ENCODE peak calls at places on chromosomes 11 and 22, in five cellular contexts. T is hypothalamus; S is ELR; B is CD8-positive, alpha-beta memory T cell; L is AG04450. X is an unnamed sample.
A peak's percentile ranks its signal among the peaks of the same experiment; 100 is the strongest.

GRCh38 chr11:17164361-17165246 is 43.2 kb downstream of the PIK3C2A start:
- DNase-seq in L (no peak), S (peak; percentile 34), B (no peak), T (no peak), X (peak; percentile 3)

GRCh38 chr11:11243790-11244469 is 109.1 kb downstream of the CSNK2A3 start:
- DNase-seq in T (no peak), B (peak; percentile 64), S (peak; percentile 9), L (no peak), X (peak; percentile 30)

GRCh38 chr11:127106938-127107337 is 106.4 kb upstream of the KIRREL3 start:
- DNase-seq in T (no peak), B (no peak), S (no peak), L (no peak), X (no peak)

GRCh38 chr11:134363592-134363991 is 31.8 kb downstream of the GLB1L2 start:
- DNase-seq in B (peak; percentile 8), T (no peak), S (no peak), L (no peak), X (no peak)

GRCh38 chr22:23128269-23129108 is 13.3 kb downstream of the RSPH14 start:
- DNase-seq in S (peak; percentile 79), L (peak; percentile 66), B (peak; percentile 80), T (peak; percentile 74), X (peak; percentile 47)

GRCh38 chr11:123472236-123472935 is 42.3 kb downstream of the GRAMD1B start:
- DNase-seq in T (no peak), S (no peak), B (no peak), L (no peak), X (no peak)

GRCh38 chr11:1699771-1700170 is 2.8 kb downstream of the KRTAP5-6 start:
- DNase-seq in S (no peak), T (no peak), L (no peak), B (no peak), X (no peak)

GRCh38 chr11:134664863-134665535 is 253.0 kb upstream of the B3GAT1 start:
- DNase-seq in B (no peak), T (no peak), L (no peak), S (no peak), X (no peak)

GRCh38 chr11:74397531-74398243 is 546 bp downstream of the PGM2L1 start:
- DNase-seq in L (no peak), B (peak; percentile 52), S (peak; percentile 51), T (no peak), X (peak; percentile 75)

GRCh38 chr22:30046716-30047363 is 33.4 kb upstream of the HORMAD2 start:
- DNase-seq in L (no peak), T (no peak), B (no peak), S (no peak), X (no peak)

GRCh38 chr11:69461272-69461962 is 20.0 kb upstream of the LINC01488 start:
- DNase-seq in S (no peak), B (no peak), L (no peak), T (no peak), X (no peak)

GRCh38 chr22:27719535-27720227 is 81.9 kb downstream of the MN1 start:
- DNase-seq in L (no peak), S (peak; percentile 4), T (no peak), B (no peak), X (peak; percentile 100)

GRCh38 chr11:33622231-33622630 is 78.4 kb downstream of the C11orf91 start:
- DNase-seq in B (no peak), T (no peak), L (no peak), S (peak; percentile 23), X (peak; percentile 42)

GRCh38 chr22:37230673-37231405 is 13.2 kb downstream of the RAC2 start:
- DNase-seq in B (peak; percentile 77), L (no peak), T (no peak), S (peak; percentile 31), X (no peak)

GRCh38 chr22:39166547-39166946 is 14.1 kb upstream of the CBX7 start:
- DNase-seq in B (no peak), S (no peak), L (no peak), T (no peak), X (no peak)

GRCh38 chr11:1126935-1127663 is 30.7 kb upstream of the MUC5AC start:
- DNase-seq in B (peak; percentile 41), L (no peak), S (no peak), T (no peak), X (no peak)

GRCh38 chr11:44564653-44565007 is 833 bp upstream of the CD82 start:
- DNase-seq in L (peak; percentile 53), T (peak; percentile 80), B (peak; percentile 54), S (peak; percentile 84), X (peak; percentile 97)

GRCh38 chr11:16986434-16987204 is 27.6 kb downstream of the PLEKHA7 start:
- DNase-seq in L (no peak), B (peak; percentile 72), S (no peak), T (no peak), X (no peak)

GRCh38 chr11:126840975-126841374 is 159.6 kb downstream of the KIRREL3 start:
- DNase-seq in T (no peak), L (no peak), B (no peak), S (no peak), X (no peak)

GRCh38 chr22:42432020-42432596 is at the start of gene NFAM1:
- DNase-seq in T (peak; percentile 22), B (no peak), S (no peak), L (no peak), X (no peak)

GRCh38 chr11:65309006-65309405 is 5.7 kb upstream of the CDC42EP2 start:
- DNase-seq in T (no peak), B (no peak), S (no peak), L (no peak), X (no peak)

GRCh38 chr11:2207773-2208621 is 36.4 kb upstream of the TH start:
- DNase-seq in L (no peak), S (no peak), T (no peak), B (no peak), X (peak; percentile 5)

GRCh38 chr11:120295110-120295509 is 30.0 kb upstream of the TLCD5 start:
- DNase-seq in L (no peak), B (no peak), T (no peak), S (no peak), X (no peak)

GRCh38 chr22:27669798-27670599 is 131.6 kb downstream of the MN1 start:
- DNase-seq in S (peak; percentile 31), L (no peak), B (no peak), T (no peak), X (no peak)

GRCh38 chr11:1916986-1917522 is 2.4 kb upstream of the TNNT3 start:
- DNase-seq in S (no peak), B (no peak), T (no peak), L (no peak), X (no peak)

GRCh38 chr11:72716788-72717435 is 35.3 kb downstream of the ARAP1 start:
- DNase-seq in S (no peak), T (no peak), B (no peak), L (no peak), X (no peak)

GRCh38 chr11:104219081-104219480 is 55.1 kb upstream of the PDGFD start:
- DNase-seq in B (no peak), S (no peak), L (no peak), T (no peak), X (no peak)

GRCh38 chr11:111978028-111978771 is 41.1 kb downstream of the DIXDC1 start:
- DNase-seq in B (no peak), T (peak; percentile 51), S (peak; percentile 75), L (peak; percentile 15), X (peak; percentile 78)

GRCh38 chr22:21624120-21624879 is 5.5 kb downstream of the YDJC start:
- DNase-seq in T (no peak), S (peak; percentile 52), L (no peak), B (peak; percentile 56), X (peak; percentile 9)

GRCh38 chr11:133047036-133047800 is 485.1 kb downstream of the OPCML start:
- DNase-seq in L (no peak), T (no peak), B (no peak), S (no peak), X (no peak)

GRCh38 chr22:34800265-34800664 is 265.7 kb upstream of the ISX start:
- DNase-seq in T (no peak), L (no peak), S (no peak), B (no peak), X (peak; percentile 51)

GRCh38 chr11:1206391-1207271 is 16.2 kb upstream of the MUC5B start:
- DNase-seq in T (no peak), S (no peak), B (peak; percentile 39), L (no peak), X (no peak)

GRCh38 chr22:45328822-45329535 is 19.2 kb downstream of the FAM118A start:
- DNase-seq in B (no peak), S (no peak), T (no peak), L (no peak), X (no peak)

GRCh38 chr11:43736502-43737193 is 56.1 kb downstream of the HSD17B12 start:
- DNase-seq in T (no peak), S (peak; percentile 2), L (peak; percentile 39), B (no peak), X (peak; percentile 48)

GRCh38 chr11:120694706-120695105 is 183.2 kb downstream of the GRIK4 start:
- DNase-seq in S (no peak), T (no peak), L (no peak), B (no peak), X (no peak)

GRCh38 chr22:45968003-45968650 is 8.8 kb downstream of the WNT7B start:
- DNase-seq in B (no peak), L (no peak), T (no peak), S (peak; percentile 74), X (no peak)

GRCh38 chr11:67646535-67647336 is 3.8 kb downstream of the ACY3 start:
- DNase-seq in T (no peak), L (no peak), S (no peak), B (peak; percentile 60), X (no peak)

GRCh38 chr22:38834991-38835390 is 8.8 kb downstream of the NPTXR start:
- DNase-seq in S (no peak), T (no peak), L (no peak), B (no peak), X (no peak)

GRCh38 chr11:113874096-113874919 is 1.1 kb downstream of the USP28 start:
- DNase-seq in L (no peak), T (no peak), B (no peak), S (peak; percentile 43), X (peak; percentile 23)

X was measured in mammary epithelial cell.